ENCODE peak calls at places on chromosomes 13 and 19, in six cellular contexts. R is spleen, I is tibial nerve, Q is heart left ventricle, K is uterus, A is adrenal gland. D is an unnamed sample.

GRCh38 chr13:21661510-21661909 is 9.4 kb upstream of the FGF9 start:
- DNase-seq in R (no peak), I (no peak), Q (no peak), K (no peak), A (no peak), D (no peak)

GRCh38 chr13:83589816-83590215 is 292.5 kb downstream of the SLITRK1 start:
- DNase-seq in R (no peak), I (no peak), Q (no peak), K (no peak), A (no peak), D (no peak)

GRCh38 chr19:1406496-1406817 is 929 bp upstream of the DAZAP1 start:
- DNase-seq in R (no peak), I (no peak), Q (no peak), K (no peak), A (no peak), D (no peak)

GRCh38 chr19:40005670-40006272 is 8.9 kb downstream of the ZNF546 start:
- DNase-seq in R (no peak), I (no peak), Q (no peak), K (no peak), A (no peak), D (no peak)

GRCh38 chr13:97781891-97782305 is 171.6 kb upstream of the IPO5 start:
- DNase-seq in R (no peak), I (no peak), Q (no peak), K (no peak), A (no peak), D (no peak)

GRCh38 chr13:110155072-110155471 is 151.9 kb downstream of the COL4A1 start:
- DNase-seq in R (no peak), I (no peak), Q (no peak), K (no peak), A (no peak), D (peak; percentile 59)

GRCh38 chr19:23436944-23437343 is 41.7 kb upstream of the ZNF91 start:
- DNase-seq in R (no peak), I (no peak), Q (no peak), K (no peak), A (no peak), D (no peak)

GRCh38 chr19:41264581-41265375 is 606 bp downstream of the HNRNPUL1 start:
- DNase-seq in R (no peak), I (no peak), Q (peak; percentile 67), K (peak; percentile 47), A (peak; percentile 68), D (peak; percentile 64)

GRCh38 chr19:41363753-41364545 is at the start of gene B9D2:
- DNase-seq in R (peak; percentile 99), I (peak; percentile 97), Q (peak; percentile 98), K (peak; percentile 99), A (peak; percentile 98), D (peak; percentile 97)

GRCh38 chr13:112248406-112248760 is 127.8 kb upstream of the SPACA7 start:
- DNase-seq in R (peak; percentile 38), I (no peak), Q (no peak), K (no peak), A (no peak), D (no peak)

GRCh38 chr19:51364200-51365106 is 1.7 kb downstream of the ETFB start:
- DNase-seq in R (no peak), I (no peak), Q (no peak), K (no peak), A (no peak), D (no peak)

GRCh38 chr19:45553464-45553863 is 31.1 kb downstream of the OPA3 start:
- DNase-seq in R (no peak), I (no peak), Q (peak; percentile 9), K (no peak), A (no peak), D (peak; percentile 67)

GRCh38 chr13:37070145-37070695 is 10.7 kb upstream of the SUPT20H start:
- DNase-seq in R (peak; percentile 51), I (no peak), Q (no peak), K (no peak), A (no peak), D (no peak)

GRCh38 chr13:26563713-26564112 is 6.2 kb downstream of the WASF3 start:
- DNase-seq in R (no peak), I (no peak), Q (no peak), K (no peak), A (no peak), D (no peak)

GRCh38 chr19:18109731-18110671 is 12.4 kb downstream of the MAST3 start:
- DNase-seq in R (peak; percentile 94), I (no peak), Q (peak; percentile 69), K (no peak), A (peak; percentile 61), D (peak; percentile 85)

GRCh38 chr13:111911754-111912452 is 155.0 kb upstream of the SOX1 start:
- DNase-seq in R (peak; percentile 55), I (no peak), Q (no peak), K (no peak), A (no peak), D (no peak)

GRCh38 chr13:31105856-31106255 is 55.8 kb downstream of the HSPH1 start:
- DNase-seq in R (no peak), I (no peak), Q (no peak), K (no peak), A (no peak), D (no peak)

GRCh38 chr13:31105020-31105800 is 56.5 kb downstream of the HSPH1 start:
- DNase-seq in R (no peak), I (no peak), Q (no peak), K (no peak), A (no peak), D (no peak)

GRCh38 chr13:31096624-31097302 is 64.9 kb downstream of the HSPH1 start:
- DNase-seq in R (no peak), I (no peak), Q (no peak), K (no peak), A (no peak), D (peak; percentile 80)

GRCh38 chr13:31101511-31102170 is 60.1 kb downstream of the HSPH1 start:
- DNase-seq in R (no peak), I (no peak), Q (peak; percentile 75), K (no peak), A (no peak), D (no peak)

GRCh38 chr13:31100721-31101120 is 61.0 kb downstream of the HSPH1 start:
- DNase-seq in R (no peak), I (no peak), Q (no peak), K (no peak), A (no peak), D (no peak)
- TF ChIP-seq CTCF in R (no peak), I (no peak), Q (no peak), K (no peak), A (no peak), D (no peak)

DNA sequence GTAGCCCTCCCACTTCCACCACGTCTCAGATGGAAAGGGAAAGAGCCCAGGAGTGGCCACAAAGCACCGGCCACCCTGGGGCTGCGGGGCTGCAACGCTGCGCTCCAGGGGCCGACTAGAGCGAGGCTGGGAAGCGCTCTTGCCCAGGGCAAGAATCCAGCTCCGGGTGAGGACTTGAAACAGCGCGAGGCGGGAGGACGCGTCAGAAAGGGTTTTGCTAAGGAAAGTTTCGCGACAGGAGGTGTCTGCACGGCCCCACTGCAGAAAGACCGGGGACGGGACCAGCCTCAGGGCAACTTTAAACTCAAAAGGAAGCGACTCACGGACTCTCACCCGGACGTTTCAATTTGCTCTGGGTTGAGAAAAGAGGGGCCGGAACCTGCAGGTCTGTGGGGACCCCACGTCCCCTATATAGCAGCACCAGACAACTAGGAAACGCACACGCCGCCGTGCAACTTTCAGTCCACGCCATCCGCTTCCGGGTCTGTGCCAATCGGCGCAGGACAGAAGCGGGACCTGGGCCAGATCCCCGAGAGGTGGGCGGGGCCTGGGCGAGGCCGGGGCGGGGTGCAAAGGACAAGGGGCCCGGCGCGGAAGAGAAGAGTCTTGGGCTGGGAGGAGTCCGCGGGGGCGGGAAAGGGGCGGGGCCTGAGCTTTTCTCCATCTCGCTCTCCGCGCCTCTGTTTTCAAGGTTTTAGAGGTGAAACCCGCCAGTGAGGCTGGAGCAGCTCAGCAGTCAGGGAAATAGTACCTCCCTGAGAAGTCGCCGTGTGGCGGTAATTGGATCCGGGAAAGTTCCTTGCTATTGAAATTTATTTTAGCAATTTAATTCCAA is at the start of gene ZNF816:
- DNase-seq in R (peak; percentile 100), I (peak; percentile 98), Q (peak; percentile 98), K (peak; percentile 98), A (peak; percentile 98), D (peak; percentile 100)
- TF ChIP-seq POLR2A in R (no peak), I (peak; percentile 55), Q (peak; percentile 64), K (peak; percentile 51), A (no peak), D (no peak)

GRCh38 chr19:16094360-16095070 is 17.2 kb upstream of the RAB8A start:
- DNase-seq in R (no peak), I (no peak), Q (no peak), K (no peak), A (no peak), D (no peak)

GRCh38 chr19:16098821-16099220 is 12.9 kb upstream of the RAB8A start:
- DNase-seq in R (no peak), I (no peak), Q (no peak), K (no peak), A (no peak), D (no peak)

GRCh38 chr19:16095071-16095571 is 16.6 kb upstream of the RAB8A start:
- DNase-seq in R (no peak), I (no peak), Q (peak; percentile 57), K (peak; percentile 54), A (no peak), D (no peak)

GRCh38 chr19:16098416-16098768 is 13.3 kb upstream of the RAB8A start:
- DNase-seq in R (no peak), I (no peak), Q (no peak), K (no peak), A (no peak), D (no peak)

DNA sequence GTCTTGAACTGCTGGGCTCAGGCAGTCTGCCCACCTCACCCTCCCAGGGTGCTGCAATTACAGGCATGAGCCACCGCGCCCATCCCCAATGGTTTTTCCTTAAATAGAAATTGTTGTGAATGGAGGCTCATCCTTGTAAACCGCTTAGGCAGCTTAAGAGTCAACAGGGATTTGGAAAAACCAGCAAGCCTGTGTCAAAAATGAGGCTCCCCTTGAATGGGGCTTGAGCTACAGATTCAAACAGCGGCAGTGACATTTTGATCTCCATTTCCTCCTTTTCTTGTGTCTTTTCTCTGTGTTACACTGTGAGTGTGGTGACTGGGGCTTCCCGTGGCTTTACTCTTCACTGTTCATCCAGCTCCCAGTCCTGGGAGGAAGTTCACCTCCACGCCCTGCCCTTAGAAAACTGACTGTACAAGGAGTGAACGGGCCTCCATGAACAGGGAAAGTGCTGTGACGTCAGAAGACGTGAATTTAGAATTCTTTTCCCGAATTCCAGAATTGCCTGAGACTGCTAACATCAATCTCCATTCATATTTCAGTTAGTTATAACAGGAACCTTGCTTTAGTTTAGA is 15.3 kb upstream of the RAB8A start:
- DNase-seq in R (no peak), I (no peak), Q (no peak), K (no peak), A (no peak), D (no peak)
- H3K27ac ChIP-seq in R (peak overlapping the region; percentile 65), I (no peak overlapping the region), Q (no peak overlapping the region), K (peak overlapping the region; percentile 50), A (no peak overlapping the region), D (peak overlapping the region; percentile 52)

DNA sequence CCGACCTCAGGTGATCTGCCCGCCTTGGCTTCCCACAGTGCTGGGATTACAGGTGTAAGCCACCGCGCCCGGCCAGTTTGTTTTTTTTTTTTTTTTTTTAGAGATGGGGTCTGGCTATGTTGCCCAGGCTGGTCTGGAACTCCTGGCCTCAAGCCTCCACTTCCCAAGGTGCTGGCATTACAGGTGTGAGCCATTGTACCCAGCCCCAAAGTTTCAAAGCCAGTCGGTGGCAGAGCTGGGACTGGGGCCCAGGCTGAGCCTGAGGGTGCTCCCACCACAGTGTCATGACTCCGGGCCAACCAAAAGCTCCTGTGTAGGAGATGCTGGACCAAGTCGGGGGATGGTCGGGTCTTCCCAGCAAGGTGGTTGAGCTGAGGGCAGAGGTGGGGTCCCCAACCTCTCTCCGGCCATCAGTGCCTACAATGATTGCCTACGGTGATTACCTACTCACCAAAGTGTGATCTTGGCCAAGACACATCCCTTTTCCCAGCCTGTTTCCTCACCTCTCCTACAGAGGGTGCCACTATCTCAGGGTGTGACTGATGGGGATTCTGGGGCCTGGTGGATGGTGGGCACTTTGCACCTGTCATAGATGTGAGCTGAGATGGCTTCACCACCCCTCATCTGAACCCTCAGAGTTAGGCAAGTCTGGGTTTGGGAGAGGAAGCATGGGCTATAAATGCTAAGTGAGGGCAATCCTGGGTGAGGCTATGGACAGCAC is 5.9 kb upstream of the SAMD1 start:
- DNase-seq in R (no peak), I (no peak), Q (no peak), K (no peak), A (peak; percentile 31), D (no peak)
- TF ChIP-seq CTCF in R (no peak), I (no peak), Q (peak; percentile 4), K (no peak), A (no peak), D (no peak)

D was measured in upper lobe of left lung.